ENCODE peak calls at places on chromosomes 12 and 14, in five cellular contexts. K is neuronal stem cell, U is mesenchymal stem cell, Y is H1, B is trophoblast cell. H is an unnamed sample.

GRCh38 chr12:11496157-11496851 is 100.9 kb upstream of the PRB2 start:
- DNase-seq in K (no peak), U (no peak), Y (no peak), B (no peak), H (peak; percentile 40)

GRCh38 chr14:94320243-94320642 is 2.9 kb downstream of the SERPINA6 start:
- DNase-seq in K (no peak), Y (no peak), U (no peak), B (no peak), H (no peak)

GRCh38 chr14:103260629-103261124 is 73.4 kb upstream of the EIF5 start:
- DNase-seq in B (peak; percentile 93), K (no peak), U (peak; percentile 89), Y (peak; percentile 42), H (no peak)

GRCh38 chr14:60095781-60096450 is 4.2 kb downstream of the PCNX4 start:
- DNase-seq in K (no peak), B (no peak), Y (no peak), U (peak; percentile 84), H (no peak)

GRCh38 chr12:100672075-100672592 is 98.7 kb downstream of the GAS2L3 start:
- DNase-seq in K (no peak), U (peak; percentile 16), Y (peak; percentile 94), B (no peak), H (peak; percentile 88)

GRCh38 chr14:19947413-19948090 is 16.8 kb downstream of the OR4K1 start:
- DNase-seq in Y (no peak), U (no peak), B (no peak), K (no peak), H (no peak)

GRCh38 chr12:15939111-15939510 is 28.0 kb downstream of the DERA start:
- DNase-seq in Y (no peak), B (no peak), K (no peak), U (no peak), H (no peak)

GRCh38 chr12:97716356-97716755 is 253.8 kb downstream of the RMST start:
- DNase-seq in Y (no peak), B (no peak), U (peak; percentile 6), K (peak; percentile 6), H (peak; percentile 40)

GRCh38 chr12:95462551-95462950 is 11.4 kb upstream of the METAP2 start:
- DNase-seq in U (no peak), K (no peak), Y (no peak), B (no peak), H (no peak)

GRCh38 chr14:22614240-22614799 is 16.2 kb downstream of the ABHD4 start:
- DNase-seq in Y (no peak), B (peak; percentile 60), U (peak; percentile 98), K (no peak), H (no peak)

GRCh38 chr14:75427482-75428229 is at the start of gene JDP2:
- DNase-seq in U (peak; percentile 90), B (peak; percentile 62), Y (peak; percentile 79), K (peak; percentile 71), H (peak; percentile 78)

GRCh38 chr14:90583427-90583826 is 186.6 kb downstream of the CALM1 start:
- DNase-seq in U (no peak), K (no peak), Y (no peak), B (no peak), H (no peak)

GRCh38 chr12:8904665-8905064 is 9.6 kb upstream of the PHC1 start:
- DNase-seq in K (no peak), B (no peak), Y (no peak), U (no peak), H (no peak)

GRCh38 chr12:89189448-89189847 is 162.9 kb downstream of the DUSP6 start:
- DNase-seq in Y (no peak), B (no peak), U (no peak), K (no peak), H (no peak)

GRCh38 chr12:110247340-110248095 is 33.5 kb upstream of the ATP2A2 start:
- DNase-seq in U (peak; percentile 35), B (peak; percentile 37), K (no peak), Y (no peak), H (no peak)

GRCh38 chr12:58529897-58530296 is 390.4 kb downstream of the LRIG3 start:
- DNase-seq in U (peak; percentile 92), K (no peak), B (no peak), Y (no peak), H (no peak)

GRCh38 chr12:131711551-131712205 is 788 bp downstream of the SFSWAP start:
- DNase-seq in U (peak; percentile 7), Y (no peak), K (no peak), B (no peak), H (no peak)

GRCh38 chr12:30822385-30823139 is 67.8 kb upstream of the CAPRIN2 start:
- DNase-seq in U (peak; percentile 69), Y (peak; percentile 79), B (no peak), K (peak; percentile 35), H (peak; percentile 79)

GRCh38 chr12:57135939-57136338 is 7.7 kb downstream of the LRP1 start:
- DNase-seq in K (no peak), B (no peak), Y (no peak), U (peak; percentile 39), H (peak; percentile 49)

GRCh38 chr12:98297557-98297956 is 217.8 kb upstream of the TMPO start:
- DNase-seq in U (no peak), K (no peak), Y (no peak), B (no peak), H (no peak)

GRCh38 chr14:80538633-80539375 is 327.5 kb upstream of the DIO2 start:
- DNase-seq in Y (no peak), K (no peak), U (peak; percentile 15), B (no peak), H (no peak)

GRCh38 chr14:93113678-93114067 is 2.1 kb downstream of the ITPK1 start:
- DNase-seq in K (no peak), U (no peak), Y (no peak), B (no peak), H (peak; percentile 52)

GRCh38 chr12:57906821-57907220 is 34.5 kb upstream of the ATP23 start:
- DNase-seq in U (no peak), Y (no peak), K (no peak), B (no peak), H (no peak)

GRCh38 chr12:43805149-43805856 is 814 bp downstream of the TWF1 start:
- DNase-seq in K (no peak), B (no peak), U (no peak), Y (no peak), H (no peak)

GRCh38 chr14:46490150-46490769 is 161.3 kb downstream of the RPL10L start:
- DNase-seq in Y (no peak), B (no peak), U (peak; percentile 45), K (peak; percentile 5), H (peak; percentile 40)

GRCh38 chr12:41184864-41185263 is 3.3 kb upstream of the PDZRN4 start:
- DNase-seq in U (no peak), K (no peak), Y (no peak), B (no peak), H (no peak)

GRCh38 chr12:52084491-52085231 is 5.2 kb downstream of the SMIM41 start:
- DNase-seq in K (no peak), Y (no peak), U (no peak), B (no peak), H (no peak)

GRCh38 chr12:51172515-51173431 is at the start of gene TFCP2:
- DNase-seq in Y (peak; percentile 92), K (peak; percentile 92), U (peak; percentile 98), B (peak; percentile 96), H (peak; percentile 99)

GRCh38 chr12:39122562-39123204 is 217.3 kb upstream of the CPNE8 start:
- DNase-seq in U (no peak), K (no peak), Y (peak; percentile 63), B (peak; percentile 95), H (peak; percentile 95)

GRCh38 chr14:89748004-89748403 is 206.5 kb downstream of the EFCAB11 start:
- DNase-seq in U (peak; percentile 2), K (no peak), Y (no peak), B (no peak), H (no peak)

DNA sequence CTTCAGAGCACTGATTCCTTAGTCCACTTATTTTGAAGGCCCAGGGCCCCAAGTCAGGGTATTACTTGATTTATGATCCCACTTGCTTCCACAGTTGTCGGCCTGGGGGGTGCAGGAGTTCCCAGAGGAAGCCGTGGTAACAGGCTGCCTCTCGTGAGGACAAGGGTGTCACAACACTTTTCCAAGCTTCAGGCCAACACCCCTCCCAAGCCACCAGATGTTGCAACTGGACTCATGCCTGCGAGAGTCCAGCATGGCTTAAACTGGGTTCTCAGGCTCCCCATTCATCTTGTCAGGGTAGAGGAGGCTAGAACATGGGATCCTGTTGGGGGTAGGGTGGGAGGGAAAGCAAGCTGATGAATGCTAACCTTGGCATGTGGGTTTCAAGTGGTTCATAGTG is 56.1 kb downstream of the BMP4 start:
- DNase-seq in B (no peak), K (no peak), U (peak; percentile 92), Y (no peak), H (no peak)
- H2BK120ac ChIP-seq in B (no peak overlapping the region), K (no peak overlapping the region), U (no peak overlapping the region), Y (no peak overlapping the region), H (no peak overlapping the region)

GRCh38 chr12:10293570-10294227 is 14.0 kb upstream of the KLRD1 start:
- DNase-seq in B (no peak), U (no peak), Y (no peak), K (no peak), H (no peak)
- H2BK12ac ChIP-seq in B (no peak overlapping the region), U (no peak overlapping the region), Y (no peak overlapping the region), K (no peak overlapping the region), H (no peak overlapping the region)

DNA sequence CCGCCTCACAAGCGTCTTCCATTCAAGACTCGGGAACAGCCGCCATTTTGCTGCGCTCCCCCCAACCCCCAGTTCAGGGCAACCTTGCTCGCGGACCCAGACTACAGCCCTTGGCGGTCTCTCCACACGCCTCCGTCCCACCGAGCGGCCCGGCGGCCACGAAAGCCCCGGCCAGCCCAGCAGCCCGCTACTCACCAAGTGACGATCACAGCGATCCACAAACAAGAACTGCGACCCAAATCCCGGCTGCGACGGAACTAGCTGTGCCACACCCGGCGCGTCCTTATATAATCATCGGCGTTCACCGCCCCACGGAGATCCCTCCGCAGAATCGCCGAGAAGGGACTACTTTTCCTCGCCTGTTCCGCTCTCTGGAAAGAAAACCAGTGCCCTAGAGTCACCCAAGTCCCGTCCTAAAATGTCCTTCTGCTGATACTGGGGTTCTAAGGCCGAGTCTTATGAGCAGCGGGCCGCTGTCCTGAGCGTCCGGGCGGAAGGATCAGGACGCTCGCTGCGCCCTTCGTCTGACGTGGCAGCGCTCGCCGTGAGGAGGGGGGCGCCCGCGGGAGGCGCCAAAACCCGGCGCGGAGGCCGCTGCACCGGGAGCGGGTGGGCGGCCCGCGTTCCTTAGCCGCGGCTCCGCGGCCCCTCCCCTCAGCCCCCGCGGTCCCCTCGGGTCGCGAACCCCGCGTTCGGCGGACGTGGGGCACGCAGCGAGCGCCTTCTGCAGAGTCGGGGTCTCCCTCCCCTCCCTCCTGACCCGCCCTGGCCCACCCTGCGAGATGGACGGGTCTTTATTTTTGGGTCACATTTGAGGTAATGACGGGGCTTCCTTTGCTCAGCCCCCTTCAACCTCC is at the start of gene UBC:
- DNase-seq in K (peak; percentile 94), B (peak; percentile 84), U (peak; percentile 97), Y (peak; percentile 92), H (peak; percentile 89)
- H3K4me2 ChIP-seq in K (peak within 1 kb of the TSS; percentile 70), B (peak within 1 kb of the TSS; percentile 77), U (peak within 1 kb of the TSS; percentile 96), Y (peak within 1 kb of the TSS; percentile 82), H (peak within 1 kb of the TSS; percentile 94)

GRCh38 chr12:123475256-123475703 is 17.3 kb downstream of the SNRNP35 start:
- DNase-seq in Y (no peak), B (no peak), U (no peak), K (no peak), H (no peak)

GRCh38 chr12:123472438-123472849 is 14.5 kb downstream of the SNRNP35 start:
- DNase-seq in Y (no peak), K (no peak), B (no peak), U (no peak), H (no peak)

GRCh38 chr12:123469978-123470377 is 12.0 kb downstream of the SNRNP35 start:
- DNase-seq in U (no peak), Y (no peak), B (no peak), K (no peak), H (no peak)

GRCh38 chr12:123474493-123475255 is 16.7 kb downstream of the SNRNP35 start:
- DNase-seq in B (no peak), Y (no peak), K (no peak), U (no peak), H (no peak)

GRCh38 chr12:123471374-123472068 is 13.6 kb downstream of the SNRNP35 start:
- DNase-seq in B (peak; percentile 92), K (no peak), U (peak; percentile 72), Y (no peak), H (no peak)
- H2BK120ac ChIP-seq in B (no peak overlapping the region), K (no peak overlapping the region), U (no peak overlapping the region), Y (no peak overlapping the region), H (no peak overlapping the region)